ENCODE peak calls at places on chromosomes 2 and 18, in five cellular contexts. V, M, T, Y and S are unnamed samples.

GRCh38 chr2:120596191-120596781 is 139.4 kb upstream of the GLI2 start:
- DNase-seq in Y (no peak), V (no peak), M (no peak), T (peak), S (peak)

GRCh38 chr2:124796647-124797437 is 771.8 kb downstream of the CNTNAP5 start:
- DNase-seq in V (no peak), T (no peak), Y (no peak), M (no peak), S (no peak)

GRCh38 chr2:206086683-206087350 is 843 bp upstream of the INO80D start:
- DNase-seq in V (no peak), T (no peak), Y (peak), M (no peak), S (no peak)

GRCh38 chr18:47747260-47747795 is 183.1 kb downstream of the SMAD2 start:
- DNase-seq in V (no peak), T (no peak), Y (no peak), M (no peak), S (no peak)

GRCh38 chr2:195672674-195673073 is 15.6 kb downstream of the SLC39A10 start:
- DNase-seq in T (no peak), Y (peak), V (no peak), M (no peak), S (no peak)

GRCh38 chr2:28779020-28779419 is 27.4 kb downstream of the PPP1CB start:
- DNase-seq in M (no peak), T (no peak), V (no peak), Y (no peak), S (no peak)

GRCh38 chr2:233426619-233427342 is 72.5 kb downstream of the DGKD start:
- DNase-seq in T (no peak), Y (no peak), M (no peak), V (peak), S (no peak)

GRCh38 chr2:22850310-22850709 is 534.7 kb upstream of the KLHL29 start:
- DNase-seq in V (no peak), Y (no peak), T (no peak), M (no peak), S (no peak)

GRCh38 chr2:231198291-231199173 is at the start of gene ARMC9:
- DNase-seq in M (peak), Y (peak), V (peak), T (peak), S (peak)

GRCh38 chr2:67974564-67975430 is 88.0 kb downstream of the C1D start:
- DNase-seq in V (no peak), Y (no peak), T (no peak), M (peak), S (no peak)

GRCh38 chr18:22167471-22168151 is 1.8 kb upstream of the GATA6 start:
- DNase-seq in Y (peak), T (no peak), M (peak), V (no peak), S (no peak)

GRCh38 chr2:176079285-176079830 is 4.4 kb downstream of the EVX2 start:
- DNase-seq in Y (peak), V (no peak), T (no peak), M (no peak), S (no peak)

GRCh38 chr2:226607379-226607778 is 192.2 kb downstream of the IRS1 start:
- DNase-seq in M (no peak), Y (no peak), T (no peak), V (peak), S (no peak)

GRCh38 chr2:146652311-146652710 is 1192.5 kb upstream of the ACVR2A start:
- DNase-seq in M (no peak), V (peak), T (no peak), Y (no peak), S (no peak)

GRCh38 chr2:43010428-43011141 is 215.8 kb downstream of the ZFP36L2 start:
- DNase-seq in V (no peak), M (no peak), Y (no peak), T (no peak), S (no peak)

GRCh38 chr2:160561551-160562280 is 68.1 kb upstream of the RBMS1 start:
- DNase-seq in T (no peak), M (no peak), Y (no peak), V (no peak), S (no peak)

GRCh38 chr2:69764286-69765058 is 22.5 kb downstream of the ANXA4 start:
- DNase-seq in Y (no peak), V (no peak), T (no peak), M (no peak), S (no peak)

GRCh38 chr2:221156335-221156734 is 415.8 kb downstream of the EPHA4 start:
- DNase-seq in T (no peak), M (no peak), Y (peak), V (no peak), S (no peak)

GRCh38 chr2:42903821-42904575 is 111.6 kb upstream of the HAAO start:
- DNase-seq in M (peak), V (no peak), T (no peak), Y (peak), S (peak)

GRCh38 chr2:221309888-221310287 is 262.2 kb downstream of the EPHA4 start:
- DNase-seq in V (no peak), M (no peak), Y (no peak), T (no peak), S (no peak)

GRCh38 chr2:231606941-231607340 is 14.3 kb downstream of the TEX44 start:
- DNase-seq in V (no peak), Y (no peak), M (no peak), T (no peak), S (no peak)

GRCh38 chr2:181058378-181059269 is 78.2 kb downstream of the UBE2E3 start:
- DNase-seq in Y (peak), V (peak), M (no peak), T (no peak), S (no peak)

GRCh38 chr2:4675295-4675694 is 971.9 kb downstream of the DCDC2C start:
- DNase-seq in T (no peak), Y (no peak), V (no peak), M (no peak), S (no peak)

GRCh38 chr2:20145497-20146193 is 79.3 kb downstream of the SDC1 start:
- DNase-seq in M (no peak), Y (no peak), V (no peak), T (no peak), S (no peak)

GRCh38 chr2:230410263-230410662 is 5.7 kb upstream of the SP100 start:
- DNase-seq in V (no peak), Y (no peak), M (no peak), T (no peak), S (no peak)

GRCh38 chr2:148527488-148528340 is 116.8 kb upstream of the EPC2 start:
- DNase-seq in V (no peak), Y (no peak), T (no peak), M (no peak), S (no peak)

GRCh38 chr2:177671662-177672061 is 279.1 kb downstream of the AGPS start:
- DNase-seq in V (no peak), Y (no peak), T (no peak), M (no peak), S (no peak)

GRCh38 chr18:28390022-28390421 is 213.1 kb upstream of the CDH2 start:
- DNase-seq in V (no peak), T (no peak), M (no peak), Y (no peak), S (no peak)

GRCh38 chr18:10951631-10952544 is 197.5 kb downstream of the PIEZO2 start:
- DNase-seq in V (no peak), T (no peak), M (no peak), Y (no peak), S (no peak)

GRCh38 chr2:224973112-224974016 is 68.9 kb downstream of the DOCK10 start:
- DNase-seq in Y (peak), V (no peak), M (no peak), T (no peak), S (no peak)

GRCh38 chr2:33077841-33078240 is 131.1 kb downstream of the LTBP1 start:
- DNase-seq in Y (no peak), M (no peak), T (no peak), V (no peak), S (no peak)

GRCh38 chr2:129337076-129337475 is 642.4 kb upstream of the RAB6C start:
- DNase-seq in T (no peak), V (no peak), Y (peak), M (no peak), S (no peak)

GRCh38 chr2:238940806-238941205 is 92.9 kb downstream of the TWIST2 start:
- DNase-seq in Y (no peak), T (peak), M (no peak), V (no peak), S (peak)

GRCh38 chr2:157229572-157229971 is 27.9 kb upstream of the GALNT5 start:
- DNase-seq in V (peak), T (no peak), M (no peak), Y (no peak), S (no peak)

GRCh38 chr2:143261986-143262784 is 133.0 kb downstream of the ARHGAP15 start:
- DNase-seq in T (no peak), V (no peak), Y (no peak), M (no peak), S (peak)

GRCh38 chr2:162545254-162545653 is 201.3 kb downstream of the GCA start:
- DNase-seq in T (no peak), Y (no peak), M (no peak), V (no peak), S (no peak)

GRCh38 chr2:132256251-132256902 is 94.6 kb upstream of the ANKRD30BL start:
- DNase-seq in M (no peak), V (no peak), Y (no peak), T (no peak), S (no peak)